ENCODE peak calls at places on chromosomes 12 and 14, in nine cellular contexts. U is transverse colon, E is stomach, K is prostate gland, Q is sigmoid colon, P is IMR-90, Y is Peyer's patch, O is spleen, A is ovary. H is an unnamed sample. For H3K4me1, the result is how much of the 10 kb centered on the place peaks cover.

GRCh38 chr14:24082411-24083080 is 11.2 kb downstream of the CPNE6 start:
- DNase-seq in E (no peak), O (no peak), Y (no peak), Q (no peak), A (no peak), P (no peak), K (no peak), U (no peak), H (no peak)

GRCh38 chr14:86858043-86858442 is 1134.9 kb downstream of the GALC start:
- DNase-seq in O (no peak), Q (no peak), Y (no peak), E (no peak), U (no peak), A (no peak), K (no peak), P (peak), H (no peak)

GRCh38 chr14:47278233-47278842 is 397.1 kb downstream of the MDGA2 start:
- DNase-seq in A (no peak), Y (no peak), O (no peak), K (no peak), Q (no peak), E (peak), U (peak), P (no peak), H (no peak)

GRCh38 chr14:54881235-54881760 is 21.3 kb downstream of the GCH1 start:
- DNase-seq in A (no peak), U (no peak), Q (no peak), P (peak), K (peak), E (no peak), O (no peak), Y (peak), H (no peak)

GRCh38 chr14:76918176-76918750 is 92.1 kb downstream of the LRRC74A start:
- DNase-seq in E (peak), Y (no peak), U (peak), K (peak), P (peak), A (peak), Q (peak), O (peak), H (peak)

GRCh38 chr12:114777052-114777451 is 93.1 kb upstream of the TBX3 start:
- DNase-seq in P (peak), E (no peak), K (no peak), A (no peak), U (no peak), Y (no peak), Q (no peak), O (no peak), H (no peak)

GRCh38 chr12:108457006-108457733 is 57.9 kb upstream of the FICD start:
- DNase-seq in P (peak), K (no peak), U (no peak), Q (no peak), Y (no peak), A (no peak), E (no peak), O (no peak), H (no peak)

GRCh38 chr12:132143328-132144071 is 619 bp downstream of the DDX51 start:
- DNase-seq in Y (no peak), A (no peak), O (peak), E (no peak), P (no peak), K (no peak), Q (no peak), U (no peak), H (peak)

GRCh38 chr14:58356268-58356667 is 39.5 kb upstream of the TOMM20L start:
- DNase-seq in E (no peak), Q (no peak), O (no peak), K (no peak), U (no peak), A (no peak), P (peak), Y (no peak), H (no peak)

GRCh38 chr12:3453947-3454675 is 36.9 kb upstream of the PRMT8 start:
- DNase-seq in U (no peak), O (no peak), E (no peak), K (no peak), A (no peak), Y (no peak), Q (no peak), P (peak), H (no peak)

GRCh38 chr12:29713729-29714128 is 70.0 kb downstream of the TMTC1 start:
- DNase-seq in Q (no peak), U (no peak), E (no peak), O (no peak), A (no peak), P (no peak), Y (no peak), K (no peak), H (no peak)

GRCh38 chr14:75303415-75303814 is 24.8 kb downstream of the FOS start:
- DNase-seq in Y (peak), U (peak), Q (peak), K (peak), P (peak), A (peak), O (peak), E (peak), H (peak)

GRCh38 chr12:80230068-80230467 is 130.7 kb downstream of the OTOGL start:
- DNase-seq in U (no peak), Y (no peak), O (no peak), P (no peak), E (no peak), Q (no peak), A (no peak), K (no peak), H (no peak)

GRCh38 chr12:39372929-39373328 is 70.0 kb downstream of the KIF21A start:
- DNase-seq in Q (no peak), E (no peak), K (no peak), O (no peak), A (no peak), U (no peak), Y (no peak), P (no peak), H (no peak)

GRCh38 chr14:69475194-69475818 is 9.2 kb upstream of the PLEKHD1 start:
- DNase-seq in Q (no peak), P (peak), O (no peak), Y (no peak), K (no peak), E (no peak), A (no peak), U (no peak), H (no peak)

GRCh38 chr12:14777271-14777670 is 26.0 kb downstream of the WBP11 start:
- DNase-seq in K (peak), P (no peak), O (no peak), A (no peak), U (peak), Y (no peak), E (peak), Q (no peak), H (no peak)

GRCh38 chr14:97490521-97491070 is 693.4 kb downstream of the VRK1 start:
- DNase-seq in Y (no peak), A (no peak), E (no peak), O (no peak), U (no peak), P (no peak), K (no peak), Q (no peak), H (no peak)

GRCh38 chr14:78401866-78402265 is 231.7 kb downstream of the NRXN3 start:
- DNase-seq in K (no peak), O (no peak), E (no peak), Q (no peak), U (no peak), Y (no peak), A (no peak), P (no peak), H (no peak)

GRCh38 chr14:93173943-93174395 is 10.7 kb downstream of the MOAP1 start:
- DNase-seq in O (no peak), E (peak), K (no peak), Y (no peak), Q (no peak), U (no peak), P (peak), A (no peak), H (no peak)

GRCh38 chr14:36690301-36691020 is 28.8 kb downstream of the PAX9 start:
- DNase-seq in K (no peak), U (no peak), Y (no peak), P (peak), Q (no peak), A (no peak), O (no peak), E (no peak), H (no peak)

GRCh38 chr14:90844321-90844720 is 28.1 kb upstream of the TTC7B start:
- DNase-seq in A (no peak), Q (no peak), Y (no peak), O (no peak), E (no peak), P (no peak), U (no peak), K (no peak), H (no peak)

GRCh38 chr12:119446459-119446858 is 111.9 kb downstream of the CCDC60 start:
- DNase-seq in U (no peak), Y (no peak), E (no peak), Q (no peak), O (no peak), K (no peak), P (no peak), A (no peak), H (no peak)

GRCh38 chr12:15830538-15830937 is 41.4 kb upstream of the EPS8 start:
- DNase-seq in P (peak), Y (no peak), K (no peak), Q (no peak), E (no peak), A (no peak), U (no peak), O (no peak), H (no peak)

GRCh38 chr14:96979611-96980074 is 182.5 kb downstream of the VRK1 start:
- DNase-seq in O (no peak), P (no peak), U (no peak), Y (no peak), E (no peak), A (no peak), Q (no peak), K (no peak), H (no peak)

GRCh38 chr14:92652413-92653151 is 95.8 kb downstream of the LGMN start:
- DNase-seq in A (no peak), E (no peak), U (no peak), Y (no peak), K (no peak), Q (no peak), P (no peak), O (no peak), H (no peak)

GRCh38 chr12:6188954-6189353 is 11.2 kb upstream of the CD9 start:
- DNase-seq in U (no peak), P (no peak), E (no peak), Y (no peak), Q (no peak), O (no peak), K (no peak), A (no peak), H (no peak)

GRCh38 chr12:13127476-13127875 is 24.0 kb upstream of the GSG1 start:
- DNase-seq in K (no peak), Y (no peak), Q (no peak), P (no peak), A (no peak), U (no peak), O (no peak), E (no peak), H (no peak)

GRCh38 chr12:95336387-95337067 is 118.9 kb downstream of the VEZT start:
- DNase-seq in E (peak), K (peak), O (no peak), Y (peak), Q (peak), U (peak), P (peak), A (peak), H (peak)

GRCh38 chr14:67429651-67430205 is 17.8 kb upstream of the PLEK2 start:
- DNase-seq in O (no peak), U (no peak), Q (no peak), Y (no peak), P (no peak), A (no peak), K (no peak), E (no peak), H (no peak)

GRCh38 chr14:36981832-36982528 is 190.4 kb downstream of the SLC25A21 start:
- DNase-seq in Q (no peak), U (no peak), O (no peak), K (no peak), A (no peak), Y (no peak), P (peak), E (no peak), H (no peak)

DNA sequence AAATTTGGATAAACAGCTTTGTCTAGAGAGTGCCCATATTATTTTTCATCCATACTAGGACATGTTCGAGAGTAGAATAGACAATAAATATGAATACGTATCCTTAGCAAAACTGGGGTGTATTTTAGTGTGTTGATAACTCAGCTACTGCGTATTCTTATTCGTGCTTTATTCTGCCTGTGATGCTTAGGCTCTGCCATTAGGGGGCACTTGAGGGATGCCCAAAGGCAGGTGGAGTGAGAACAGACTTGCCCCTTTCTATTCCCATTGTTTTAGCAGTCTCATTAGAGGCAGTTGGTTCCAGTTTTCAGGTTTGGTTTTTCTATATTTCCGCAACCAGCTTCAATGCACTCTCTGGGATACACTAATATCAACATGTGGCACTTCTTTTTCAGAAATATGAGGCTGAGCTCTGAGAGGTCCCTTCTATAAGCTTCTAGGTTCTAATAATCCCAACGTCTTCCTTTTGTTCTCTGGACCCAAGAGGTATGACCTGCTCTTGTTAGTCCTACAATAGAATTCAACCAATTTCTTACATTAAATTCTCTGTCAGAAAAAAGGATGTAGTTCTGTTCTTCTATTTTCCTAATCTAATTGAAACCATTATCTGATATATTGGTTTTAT is 985.7 kb upstream of the FBXO33 start:
- DNase-seq in A (no peak), Q (no peak), E (peak), O (no peak), Y (no peak), K (no peak), P (no peak), U (no peak), H (no peak)
- TF ChIP-seq CTCF in A (no peak), Q (peak), E (no peak), O (peak), Y (no peak), K (no peak), P (no peak), U (peak), H (no peak)

GRCh38 chr12:120470150-120470817 is 736 bp upstream of the SRSF9 start:
- DNase-seq in O (peak), K (no peak), A (peak), Y (no peak), E (no peak), U (no peak), P (peak), Q (no peak), H (no peak)
- H3K4me1 ChIP-seq in O (half or more), K (under half), A (under half), Y (under half), E (half or more), U (under half), P (under half), Q (under half), H (under half)

DNA sequence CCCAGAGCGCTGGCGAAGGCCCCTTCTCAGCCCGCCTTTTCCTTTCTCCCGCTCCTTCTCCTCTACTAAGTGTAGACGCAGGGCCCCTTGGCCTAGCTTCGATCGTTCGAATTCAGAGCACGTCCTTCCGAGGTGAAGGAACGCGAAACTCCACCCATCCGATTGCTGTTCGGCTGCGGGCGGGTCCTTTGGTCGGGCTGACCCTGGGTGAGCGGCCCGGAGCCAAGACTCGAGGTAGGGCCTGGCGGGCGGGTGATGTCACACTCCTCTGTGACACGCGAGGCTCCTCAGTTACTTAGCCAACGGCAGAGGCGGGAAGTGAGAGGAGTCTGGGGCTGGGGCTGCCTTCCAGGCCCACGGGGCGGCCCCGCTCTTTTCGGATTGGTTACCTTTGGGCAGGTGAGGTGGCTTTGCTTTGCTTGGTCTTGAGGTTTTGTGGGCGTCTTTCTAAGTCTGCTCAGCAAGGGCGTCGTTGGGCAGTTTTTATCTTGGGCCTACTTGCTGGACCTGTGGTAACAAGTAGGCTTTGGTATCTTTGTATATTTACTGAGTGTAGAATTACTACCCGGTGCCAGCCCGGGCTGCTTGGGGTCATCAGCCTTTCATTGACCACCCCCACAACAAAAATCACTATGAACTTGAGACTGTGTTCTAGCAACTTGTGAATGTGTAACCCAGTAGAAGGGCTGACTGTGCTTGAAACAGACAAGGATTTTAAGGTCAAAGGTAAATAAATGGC is 694 bp downstream of the TMBIM6 start:
- DNase-seq in E (peak), Q (peak), A (peak), K (peak), U (peak), O (peak), P (peak), Y (peak), H (peak)
- TF ChIP-seq POLR2A in E (no peak), Q (no peak), A (no peak), K (peak), U (no peak), O (no peak), P (peak), Y (no peak), H (peak)

GRCh38 chr14:22849212-22849819 is 12.9 kb downstream of the MMP14 start:
- DNase-seq in Y (no peak), P (no peak), Q (peak), E (peak), A (peak), O (no peak), K (peak), U (peak), H (peak)

GRCh38 chr14:22845821-22846625 is 9.6 kb downstream of the MMP14 start:
- DNase-seq in E (no peak), A (no peak), Y (no peak), K (no peak), P (no peak), Q (peak), U (no peak), O (no peak), H (no peak)

GRCh38 chr14:22848391-22849164 is 12.2 kb downstream of the MMP14 start:
- DNase-seq in Y (no peak), U (peak), A (peak), E (peak), O (peak), K (no peak), P (peak), Q (peak), H (peak)

GRCh38 chr14:22846811-22847307 is 10.5 kb downstream of the MMP14 start:
- DNase-seq in A (no peak), P (no peak), E (no peak), Y (no peak), Q (no peak), O (no peak), K (no peak), U (no peak), H (no peak)

GRCh38 chr14:22847661-22848341 is 11.4 kb downstream of the MMP14 start:
- DNase-seq in P (peak), A (peak), K (no peak), U (no peak), E (no peak), O (no peak), Y (no peak), Q (peak), H (no peak)
- TF ChIP-seq CTCF in P (peak), A (no peak), K (no peak), U (no peak), E (no peak), O (no peak), Y (no peak), Q (no peak), H (no peak)

DNA sequence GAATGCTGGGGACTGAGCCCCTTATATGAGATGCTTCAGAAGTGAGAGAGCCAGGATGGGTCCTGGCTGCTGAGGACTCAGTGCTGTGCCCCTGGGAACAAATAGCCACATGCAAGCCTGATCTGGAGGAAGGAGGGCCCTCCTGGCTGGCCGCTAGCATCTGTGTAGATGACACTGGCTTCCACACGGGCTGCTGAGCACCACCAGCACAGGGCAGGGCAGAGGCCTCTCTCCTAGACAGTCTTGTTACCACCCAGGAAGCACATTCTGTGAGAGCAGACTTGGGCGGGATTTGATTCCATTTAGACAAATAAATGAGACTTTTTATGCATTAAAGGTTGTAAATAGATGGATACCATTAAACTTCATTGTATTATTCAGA is 48.0 kb downstream of the ZNF664 start:
- DNase-seq in Q (no peak), E (no peak), K (no peak), Y (no peak), P (no peak), O (no peak), A (no peak), U (no peak), H (no peak)
- H3K4me1 ChIP-seq in Q (under half), E (under half), K (under half), Y (under half), P (under half), O (under half), A (under half), U (under half), H (under half)

H was measured in gastrocnemius medialis.